ENCODE peak calls at places on chromosomes 4 and X, in seven cellular contexts. L is HS-5, W is SW480, G is lung, K is lower lobe of right lung, F is GM20000, I is anterior cingulate cortex. S is an unnamed sample.

GRCh38 chrX:137926090-137926489 is 360.2 kb downstream of the ZIC3 start:
- DNase-seq in I (no peak), W (peak), L (no peak), K (no peak), F (no peak), G (no peak), S (no peak)

GRCh38 chr4:8159522-8160232 is 1.1 kb upstream of the ABLIM2 start:
- DNase-seq in I (no peak), W (no peak), F (no peak), L (no peak), G (no peak), K (peak), S (no peak)

GRCh38 chr4:55318135-55318534 is 27.9 kb upstream of the SRD5A3 start:
- DNase-seq in I (no peak), W (no peak), L (no peak), G (no peak), F (no peak), K (no peak), S (no peak)

GRCh38 chr4:148955926-148956325 is 513.7 kb upstream of the NR3C2 start:
- DNase-seq in W (no peak), F (no peak), I (no peak), K (no peak), G (no peak), L (no peak), S (no peak)

GRCh38 chr4:153249199-153250154 is 45.2 kb downstream of the TRIM2 start:
- DNase-seq in I (peak), L (peak), W (peak), K (peak), G (peak), F (peak), S (peak)

GRCh38 chr4:182918791-182919302 is 1.7 kb upstream of the DCTD start:
- DNase-seq in I (no peak), L (no peak), K (no peak), G (no peak), W (no peak), F (no peak), S (no peak)

GRCh38 chrX:68443155-68443868 is 10.0 kb upstream of the OPHN1 start:
- DNase-seq in W (peak), L (no peak), K (peak), I (no peak), F (no peak), G (peak), S (no peak)

GRCh38 chrX:74383611-74384010 is 37.7 kb upstream of the SLC16A2 start:
- DNase-seq in L (peak), F (peak), G (peak), K (no peak), I (no peak), W (peak), S (peak)

GRCh38 chr4:1638272-1638598 is 45.9 kb downstream of the FAM53A start:
- DNase-seq in G (no peak), L (no peak), F (no peak), K (no peak), W (no peak), I (no peak), S (no peak)

GRCh38 chr4:1775731-1776500 is 17.2 kb upstream of the FGFR3 start:
- DNase-seq in G (no peak), F (no peak), I (no peak), K (no peak), W (no peak), L (no peak), S (no peak)

GRCh38 chrX:118520858-118521206 is 25.2 kb downstream of the DOCK11 start:
- DNase-seq in L (no peak), K (no peak), G (no peak), F (no peak), I (no peak), W (no peak), S (no peak)

GRCh38 chrX:23786268-23786815 is 3.4 kb downstream of the SAT1 start:
- DNase-seq in G (no peak), L (no peak), I (no peak), K (peak), F (no peak), W (no peak), S (no peak)

GRCh38 chr4:110211770-110212061 is 13.3 kb upstream of the ELOVL6 start:
- DNase-seq in L (no peak), I (no peak), G (no peak), F (no peak), W (no peak), K (no peak), S (no peak)

GRCh38 chr4:169416997-169417396 is 146.2 kb upstream of the SH3RF1 start:
- DNase-seq in I (no peak), F (no peak), W (peak), L (no peak), G (no peak), K (no peak), S (no peak)

GRCh38 chrX:129577473-129577872 is 37.4 kb downstream of the OCRL start:
- DNase-seq in G (no peak), I (no peak), F (no peak), W (no peak), K (no peak), L (peak), S (no peak)

S was measured in HCT116.